ENCODE peak calls at places on chromosomes 13 and 19, in ten cellular contexts. I, B, W, F, U, K, L, S, D and Q are unnamed samples.

GRCh38 chr13:37412271-37412683 is 186.3 kb downstream of the POSTN start:
- DNase-seq in I (no peak), B (no peak), W (peak), F (peak), U (no peak), K (no peak), L (peak), S (no peak), D (peak), Q (peak)

GRCh38 chr13:112616586-112617381 is 28.8 kb upstream of the TUBGCP3 start:
- DNase-seq in I (peak), B (no peak), W (peak), F (no peak), U (peak), K (no peak), L (peak), S (peak), D (peak), Q (peak)

GRCh38 chr19:45886427-45887310 is 728 bp upstream of the IRF2BP1 start:
- DNase-seq in I (peak), B (peak), W (peak), F (peak), U (peak), K (peak), L (peak), S (peak), D (peak), Q (peak)

GRCh38 chr13:113116871-113117271 is 5.7 kb upstream of the F10 start:
- DNase-seq in I (no peak), B (no peak), W (no peak), F (no peak), U (no peak), K (peak), L (no peak), S (no peak), D (no peak), Q (no peak)

GRCh38 chr19:38046254-38047047 is 139.4 kb downstream of the SIPA1L3 start:
- DNase-seq in I (no peak), B (no peak), W (no peak), F (no peak), U (no peak), K (no peak), L (no peak), S (peak), D (no peak), Q (no peak)

GRCh38 chr13:111323950-111324651 is 3.7 kb downstream of the TEX29 start:
- DNase-seq in I (no peak), B (no peak), W (no peak), F (no peak), U (no peak), K (no peak), L (no peak), S (no peak), D (no peak), Q (no peak)

GRCh38 chr13:50387124-50387581 is 371.9 kb downstream of the KCNRG start:
- DNase-seq in I (peak), B (no peak), W (peak), F (no peak), U (no peak), K (no peak), L (peak), S (peak), D (peak), Q (peak)

GRCh38 chr13:97332725-97333124 is 101.2 kb upstream of the RAP2A start:
- DNase-seq in I (no peak), B (no peak), W (no peak), F (no peak), U (no peak), K (no peak), L (no peak), S (no peak), D (no peak), Q (peak)

GRCh38 chr13:107185889-107186288 is 618.0 kb upstream of the ARGLU1 start:
- DNase-seq in I (no peak), B (no peak), W (peak), F (no peak), U (no peak), K (no peak), L (peak), S (no peak), D (no peak), Q (peak)

GRCh38 chr13:20159646-20160345 is 1.1 kb downstream of the GJA3 start:
- DNase-seq in I (no peak), B (no peak), W (peak), F (no peak), U (no peak), K (no peak), L (peak), S (no peak), D (no peak), Q (no peak)

GRCh38 chr13:22505489-22505888 is 675.3 kb upstream of the SGCG start:
- DNase-seq in I (no peak), B (no peak), W (peak), F (no peak), U (no peak), K (no peak), L (peak), S (no peak), D (peak), Q (no peak)

GRCh38 chr13:72652681-72653080 is 74.7 kb downstream of the MZT1 start:
- DNase-seq in I (no peak), B (no peak), W (peak), F (no peak), U (no peak), K (no peak), L (peak), S (no peak), D (no peak), Q (peak)

GRCh38 chr13:105105471-105105870 is 1430.0 kb downstream of the EFNB2 start:
- DNase-seq in I (no peak), B (no peak), W (no peak), F (no peak), U (no peak), K (no peak), L (no peak), S (no peak), D (no peak), Q (no peak)

GRCh38 chr19:34734601-34735103 is 609 bp downstream of the ZNF181 start:
- DNase-seq in I (no peak), B (no peak), W (no peak), F (no peak), U (no peak), K (no peak), L (no peak), S (no peak), D (no peak), Q (no peak)

GRCh38 chr13:85386424-85386823 is 412.8 kb downstream of the SLITRK6 start:
- DNase-seq in I (no peak), B (no peak), W (peak), F (no peak), U (peak), K (no peak), L (no peak), S (peak), D (no peak), Q (no peak)

GRCh38 chr13:35768126-35768525 is 291.6 kb upstream of the MAB21L1 start:
- DNase-seq in I (no peak), B (no peak), W (no peak), F (no peak), U (no peak), K (no peak), L (no peak), S (no peak), D (no peak), Q (no peak)

GRCh38 chr19:48636859-48637448 is at the start of gene DBP:
- DNase-seq in I (no peak), B (no peak), W (no peak), F (no peak), U (peak), K (peak), L (no peak), S (no peak), D (no peak), Q (peak)

GRCh38 chr13:99083976-99084375 is 106.1 kb upstream of the DOCK9 start:
- DNase-seq in I (peak), B (no peak), W (no peak), F (no peak), U (no peak), K (peak), L (no peak), S (peak), D (no peak), Q (no peak)

GRCh38 chr13:110006304-110006703 is 219.9 kb upstream of the IRS2 start:
- DNase-seq in I (no peak), B (no peak), W (peak), F (no peak), U (peak), K (no peak), L (peak), S (no peak), D (peak), Q (no peak)

GRCh38 chr19:37251308-37252229 is 33.6 kb downstream of the ZNF383 start:
- DNase-seq in I (no peak), B (peak), W (peak), F (peak), U (peak), K (peak), L (peak), S (no peak), D (peak), Q (peak)

GRCh38 chr19:39465956-39466747 is 14.5 kb upstream of the TIMM50 start:
- DNase-seq in I (no peak), B (no peak), W (no peak), F (no peak), U (no peak), K (no peak), L (no peak), S (no peak), D (no peak), Q (no peak)

GRCh38 chr13:49908637-49909036 is 27.5 kb downstream of the SPRYD7 start:
- DNase-seq in I (no peak), B (no peak), W (no peak), F (no peak), U (peak), K (no peak), L (no peak), S (peak), D (no peak), Q (no peak)

DNA sequence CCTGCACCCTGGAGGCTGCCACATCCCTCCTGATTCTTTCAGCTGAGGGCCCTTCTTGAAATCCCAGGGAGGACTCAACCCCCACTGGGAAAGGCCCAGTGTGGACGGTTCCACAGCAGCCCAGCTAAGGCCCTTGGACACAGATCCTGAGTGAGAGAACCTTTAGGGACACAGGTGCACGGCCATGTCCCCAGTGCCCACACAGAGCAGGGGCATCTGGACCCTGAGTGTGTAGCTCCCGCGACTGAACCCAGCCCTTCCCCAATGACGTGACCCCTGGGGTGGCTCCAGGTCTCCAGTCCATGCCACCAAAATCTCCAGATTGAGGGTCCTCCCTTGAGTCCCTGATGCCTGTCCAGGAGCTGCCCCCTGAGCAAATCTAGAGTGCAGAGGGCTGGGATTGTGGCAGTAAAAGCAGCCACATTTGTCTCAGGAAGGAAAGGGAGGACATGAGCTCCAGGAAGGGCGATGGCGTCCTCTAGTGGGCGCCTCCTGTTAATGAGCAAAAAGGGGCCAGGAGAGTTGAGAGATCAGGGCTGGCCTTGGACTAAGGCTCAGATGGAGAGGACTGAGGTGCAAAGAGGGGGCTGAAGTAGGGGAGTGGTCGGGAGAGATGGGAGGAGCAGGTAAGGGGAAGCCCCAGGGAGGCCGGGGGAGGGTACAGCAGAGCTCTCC is 6.9 kb upstream of the CEACAM5 start:
- DNase-seq in I (no peak), B (no peak), W (no peak), F (no peak), U (peak), K (peak), L (no peak), S (peak), D (no peak), Q (no peak)
- H3K4me3 ChIP-seq in I (no peak), B (no peak), W (no peak), F (no peak), U (no peak), K (no peak), L (no peak), S (no peak), D (no peak), Q (no peak)

GRCh38 chr19:29285878-29286277 is 72.9 kb upstream of the UQCRFS1 start:
- DNase-seq in I (no peak), B (no peak), W (no peak), F (no peak), U (peak), K (no peak), L (no peak), S (no peak), D (no peak), Q (no peak)
- TF ChIP-seq CTCF in I (no peak), B (no peak), W (no peak), F (no peak), U (peak), K (no peak), L (no peak), S (peak), D (no peak), Q (no peak)

GRCh38 chr19:4759388-4760284 is 31.9 kb upstream of the FEM1A start:
- DNase-seq in I (peak), B (peak), W (peak), F (peak), U (peak), K (peak), L (peak), S (peak), D (peak), Q (peak)
- H3K4me3 ChIP-seq in I (peak), B (peak), W (no peak), F (peak), U (peak), K (peak), L (peak), S (peak), D (peak), Q (peak)

GRCh38 chr19:14097532-14098151 is 7.1 kb upstream of the SAMD1 start:
- DNase-seq in I (no peak), B (no peak), W (no peak), F (no peak), U (no peak), K (no peak), L (no peak), S (no peak), D (no peak), Q (no peak)
- TF ChIP-seq CTCF in I (peak), B (no peak), W (peak), F (peak), U (no peak), K (no peak), L (no peak), S (peak), D (peak), Q (no peak)

GRCh38 chr13:25181597-25181996 is 9.5 kb upstream of the AMER2 start:
- DNase-seq in I (no peak), B (no peak), W (no peak), F (no peak), U (no peak), K (no peak), L (no peak), S (no peak), D (no peak), Q (no peak)
- H3K4me3 ChIP-seq in I (no peak), B (no peak), W (no peak), F (no peak), U (no peak), K (no peak), L (no peak), S (peak), D (no peak), Q (no peak)

DNA sequence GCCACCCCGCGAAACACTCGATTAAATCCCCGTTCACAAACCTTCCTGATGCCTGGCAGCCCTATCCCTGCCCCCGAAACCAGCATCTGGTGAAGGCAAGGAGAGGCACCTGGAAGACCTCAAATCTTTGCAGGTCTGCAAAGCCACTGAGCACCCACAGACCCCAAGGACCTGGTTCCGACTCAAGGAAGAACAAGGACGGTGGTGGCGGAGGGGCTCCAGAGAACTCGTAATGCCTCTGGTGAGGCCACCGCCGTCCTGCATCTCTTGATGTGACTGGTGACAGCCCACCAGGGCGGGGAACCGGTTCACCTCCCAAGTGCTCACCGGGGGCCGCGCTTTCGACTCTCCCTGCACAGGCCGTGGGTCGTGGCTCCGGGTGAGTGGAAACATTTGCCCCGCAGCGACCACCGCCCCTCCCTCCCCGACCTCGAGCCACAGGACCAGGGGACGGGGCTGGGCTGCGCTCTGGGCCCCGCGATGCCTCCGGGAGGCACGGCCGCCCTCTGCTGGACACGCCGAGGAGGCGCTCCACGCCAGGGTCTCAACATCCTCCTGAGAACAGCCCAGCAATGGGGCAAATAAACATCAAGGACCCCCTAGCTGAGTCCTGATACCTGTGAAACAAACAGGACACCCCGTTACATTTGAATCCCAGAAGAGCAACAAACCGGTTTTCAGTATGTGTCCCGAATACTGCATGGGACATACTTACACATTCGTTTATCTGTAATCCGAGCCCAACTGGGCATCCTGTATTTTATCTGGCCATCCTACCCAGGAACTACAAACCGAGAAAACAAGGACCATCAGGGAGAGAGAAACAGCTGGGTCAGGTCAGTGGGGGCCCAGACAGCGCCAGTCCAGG is 3.9 kb upstream of the PLPP2 start:
- DNase-seq in I (peak), B (no peak), W (no peak), F (no peak), U (peak), K (no peak), L (no peak), S (peak), D (peak), Q (no peak)
- TF ChIP-seq CTCF in I (peak), B (peak), W (peak), F (peak), U (peak), K (peak), L (peak), S (peak), D (peak), Q (peak)

DNA sequence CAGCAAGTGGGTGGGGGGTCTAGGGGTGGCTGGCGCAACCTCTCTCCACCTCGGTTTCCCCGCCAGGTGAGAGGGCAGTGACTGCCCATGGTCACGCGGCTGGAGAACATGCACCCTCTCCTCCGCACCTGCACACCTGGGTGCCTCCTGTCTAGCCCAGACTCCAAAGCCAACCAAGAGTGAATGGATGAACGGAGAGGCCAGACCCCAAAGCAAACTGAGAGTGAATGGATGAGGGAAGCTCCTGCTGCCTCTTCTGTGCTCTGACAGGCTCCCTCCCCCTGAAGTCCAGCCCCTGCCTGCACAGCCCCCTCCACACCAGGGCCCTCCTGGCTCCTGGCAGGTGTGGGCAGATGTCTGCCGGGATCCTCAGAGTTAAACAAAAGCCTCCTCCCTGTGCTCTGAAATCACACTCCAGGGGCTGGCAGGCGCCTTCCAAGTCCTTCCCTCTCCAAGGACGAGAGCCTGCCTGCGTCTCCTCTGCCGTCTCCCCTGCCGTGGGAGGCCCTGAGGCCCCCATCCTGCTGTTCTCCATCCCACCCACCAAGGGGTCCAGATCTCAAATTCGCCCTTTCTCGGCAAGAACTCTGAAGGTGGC is 2.2 kb downstream of the SBNO2 start:
- DNase-seq in I (peak), B (no peak), W (no peak), F (no peak), U (no peak), K (no peak), L (no peak), S (no peak), D (peak), Q (no peak)
- H3K4me3 ChIP-seq in I (no peak), B (no peak), W (peak), F (peak), U (peak), K (peak), L (peak), S (no peak), D (peak), Q (peak)

GRCh38 chr19:35787227-35787799 is 11.9 kb downstream of the ARHGAP33 start:
- DNase-seq in I (no peak), B (no peak), W (no peak), F (no peak), U (no peak), K (no peak), L (no peak), S (no peak), D (no peak), Q (no peak)

GRCh38 chr19:35784401-35785086 is 9.2 kb downstream of the ARHGAP33 start:
- DNase-seq in I (no peak), B (no peak), W (no peak), F (no peak), U (no peak), K (no peak), L (no peak), S (no peak), D (no peak), Q (no peak)

GRCh38 chr19:35786299-35787160 is 11.2 kb downstream of the ARHGAP33 start:
- DNase-seq in I (no peak), B (no peak), W (no peak), F (no peak), U (no peak), K (no peak), L (no peak), S (no peak), D (no peak), Q (no peak)

GRCh38 chr19:35783469-35784400 is 8.4 kb downstream of the ARHGAP33 start:
- DNase-seq in I (no peak), B (no peak), W (no peak), F (no peak), U (no peak), K (no peak), L (no peak), S (no peak), D (no peak), Q (no peak)

GRCh38 chr19:35785087-35785627 is 9.8 kb downstream of the ARHGAP33 start:
- DNase-seq in I (no peak), B (no peak), W (no peak), F (no peak), U (no peak), K (no peak), L (no peak), S (no peak), D (no peak), Q (no peak)
- TF ChIP-seq CTCF in I (no peak), B (no peak), W (no peak), F (no peak), U (no peak), K (no peak), L (no peak), S (no peak), D (no peak), Q (no peak)

DNA sequence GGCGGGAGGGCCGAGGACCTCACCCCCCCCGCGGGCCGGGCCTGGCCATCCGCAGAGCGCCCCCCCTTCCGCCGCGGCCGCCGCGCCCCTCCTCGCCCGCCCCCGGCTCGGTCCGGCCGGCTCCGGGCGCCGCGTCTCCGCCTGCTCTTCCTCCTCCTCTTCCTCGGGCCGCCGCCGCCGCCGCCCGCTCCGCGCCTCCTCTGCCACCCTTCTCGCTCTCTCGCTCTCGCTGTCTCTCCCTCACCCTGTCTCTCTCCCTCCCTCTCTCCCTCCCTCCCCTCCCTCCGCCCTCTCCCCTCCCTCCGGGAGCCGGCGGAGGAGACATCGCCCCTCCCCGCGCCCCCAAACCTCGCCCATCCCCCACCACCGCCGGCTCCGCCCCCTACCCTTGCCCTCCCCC is at the start of gene SHANK1:
- DNase-seq in I (no peak), B (no peak), W (no peak), F (no peak), U (no peak), K (no peak), L (no peak), S (no peak), D (no peak), Q (peak)
- H3K4me3 ChIP-seq in I (no peak), B (no peak), W (peak), F (peak), U (peak), K (peak), L (no peak), S (no peak), D (peak), Q (peak)